ENCODE peak calls at places on chromosomes 1 and 21, in ten cellular contexts. Z, P, W, L, D, O, M, T, U and B are unnamed samples.

GRCh38 chr1:44012941-44013609 is 18.2 kb downstream of the SLC6A9 start:
- DNase-seq in U (no peak), M (no peak), D (no peak), W (no peak), T (no peak), P (no peak), Z (no peak), L (no peak), O (no peak), B (no peak)

GRCh38 chr1:204725821-204726448 is 40.4 kb upstream of the LRRN2 start:
- DNase-seq in W (no peak), M (no peak), T (peak), O (no peak), P (no peak), Z (no peak), U (no peak), D (no peak), L (no peak), B (peak)

GRCh38 chr1:94616503-94616902 is 74.9 kb upstream of the F3 start:
- DNase-seq in M (no peak), O (no peak), U (no peak), L (no peak), Z (no peak), T (peak), P (no peak), D (no peak), W (no peak), B (peak)

GRCh38 chr1:17207540-17207939 is 2.6 kb downstream of the PADI1 start:
- DNase-seq in U (no peak), W (no peak), D (no peak), L (no peak), P (no peak), Z (no peak), T (no peak), M (no peak), O (no peak), B (no peak)

GRCh38 chr1:100298512-100298911 is 32.5 kb downstream of the RTCA start:
- DNase-seq in O (no peak), T (no peak), M (no peak), U (no peak), L (no peak), D (no peak), W (no peak), P (no peak), Z (no peak), B (no peak)

GRCh38 chr21:38921511-38922215 is 115.9 kb downstream of the ETS2 start:
- DNase-seq in D (peak), P (no peak), O (peak), T (no peak), M (no peak), W (peak), Z (no peak), U (no peak), L (no peak), B (peak)

GRCh38 chr1:53076721-53077598 is 14.9 kb downstream of the PODN start:
- DNase-seq in M (no peak), U (no peak), L (no peak), D (no peak), Z (no peak), T (no peak), O (no peak), P (no peak), W (no peak), B (no peak)

GRCh38 chr1:237016626-237017025 is 12.4 kb upstream of the MT1HL1 start:
- DNase-seq in Z (no peak), U (no peak), M (no peak), D (no peak), P (no peak), W (no peak), O (no peak), T (no peak), L (no peak), B (no peak)

GRCh38 chr1:40706626-40707025 is 15.1 kb downstream of the NFYC start:
- DNase-seq in U (no peak), O (no peak), D (no peak), M (no peak), Z (no peak), W (no peak), L (no peak), T (no peak), P (no peak), B (no peak)

GRCh38 chr1:41672641-41673313 is 188.3 kb upstream of the EDN2 start:
- DNase-seq in L (no peak), O (no peak), M (no peak), U (peak), D (no peak), P (peak), Z (no peak), W (peak), T (peak), B (no peak)

GRCh38 chr1:237901284-237901870 is 10.7 kb upstream of the ZP4 start:
- DNase-seq in Z (no peak), M (no peak), T (peak), P (no peak), L (no peak), O (peak), D (no peak), U (no peak), W (no peak), B (peak)

GRCh38 chr1:175511496-175511895 is 231.9 kb downstream of the TNR start:
- DNase-seq in M (no peak), L (no peak), O (no peak), U (no peak), P (no peak), W (no peak), D (no peak), Z (no peak), T (no peak), B (no peak)

GRCh38 chr1:6801998-6802397 is 16.7 kb downstream of the CAMTA1 start:
- DNase-seq in T (peak), D (no peak), U (peak), Z (no peak), L (peak), P (no peak), O (no peak), M (no peak), W (peak), B (peak)

GRCh38 chr1:164591858-164592257 is 32.9 kb downstream of the PBX1 start:
- DNase-seq in W (peak), O (no peak), T (peak), U (peak), M (peak), L (peak), D (no peak), P (no peak), Z (no peak), B (peak)

GRCh38 chr1:237779356-237779755 is 111.4 kb downstream of the ZP4 start:
- DNase-seq in M (no peak), Z (no peak), D (no peak), T (peak), P (no peak), O (no peak), U (no peak), L (no peak), W (no peak), B (no peak)

GRCh38 chr1:230158422-230159291 is 91.6 kb downstream of the GALNT2 start:
- DNase-seq in P (no peak), T (no peak), L (no peak), M (no peak), D (no peak), Z (no peak), O (peak), W (no peak), U (peak), B (peak)

GRCh38 chr21:45458281-45459170 is 53.6 kb downstream of the COL18A1 start:
- DNase-seq in Z (peak), D (no peak), T (no peak), L (no peak), M (no peak), U (no peak), W (no peak), O (no peak), P (no peak), B (no peak)

GRCh38 chr21:39159342-39160063 is 23.7 kb downstream of the PSMG1 start:
- DNase-seq in W (no peak), D (no peak), T (no peak), U (peak), P (peak), L (no peak), M (no peak), Z (no peak), O (no peak), B (no peak)

GRCh38 chr1:200923607-200924006 is 28.9 kb downstream of the INAVA start:
- DNase-seq in P (no peak), U (peak), L (no peak), M (no peak), W (no peak), D (no peak), O (no peak), Z (no peak), T (no peak), B (peak)

GRCh38 chr1:160211010-160211790 is 6.0 kb downstream of the PEA15 start:
- DNase-seq in L (no peak), D (no peak), W (no peak), O (no peak), T (no peak), U (no peak), M (no peak), P (no peak), Z (no peak), B (no peak)

GRCh38 chr1:1283821-1284220 is 3.6 kb downstream of the SCNN1D start:
- DNase-seq in L (no peak), O (no peak), U (no peak), D (no peak), P (no peak), W (no peak), M (no peak), T (peak), Z (peak), B (peak)

GRCh38 chr21:46001821-46002681 is 20.5 kb downstream of the COL6A1 start:
- DNase-seq in U (no peak), Z (peak), D (peak), M (no peak), P (no peak), W (no peak), L (no peak), O (no peak), T (no peak), B (no peak)

GRCh38 chr1:33170351-33171274 is 11.2 kb downstream of the TRIM62 start:
- DNase-seq in U (no peak), P (no peak), T (peak), M (no peak), D (no peak), O (no peak), Z (no peak), W (no peak), L (no peak), B (peak)

GRCh38 chr1:23020731-23021130 is 1.5 kb downstream of the KDM1A start:
- DNase-seq in U (no peak), O (peak), Z (no peak), D (no peak), L (no peak), W (peak), P (no peak), M (no peak), T (peak), B (peak)

GRCh38 chr1:223363057-223363855 is 720 bp downstream of the SUSD4 start:
- DNase-seq in D (no peak), T (no peak), P (no peak), O (no peak), W (peak), L (peak), M (peak), U (peak), Z (peak), B (no peak)

GRCh38 chr1:14598498-14599172 is at the start of gene KAZN:
- DNase-seq in D (no peak), T (no peak), Z (peak), W (peak), P (no peak), U (no peak), O (no peak), L (no peak), M (no peak), B (peak)

DNA sequence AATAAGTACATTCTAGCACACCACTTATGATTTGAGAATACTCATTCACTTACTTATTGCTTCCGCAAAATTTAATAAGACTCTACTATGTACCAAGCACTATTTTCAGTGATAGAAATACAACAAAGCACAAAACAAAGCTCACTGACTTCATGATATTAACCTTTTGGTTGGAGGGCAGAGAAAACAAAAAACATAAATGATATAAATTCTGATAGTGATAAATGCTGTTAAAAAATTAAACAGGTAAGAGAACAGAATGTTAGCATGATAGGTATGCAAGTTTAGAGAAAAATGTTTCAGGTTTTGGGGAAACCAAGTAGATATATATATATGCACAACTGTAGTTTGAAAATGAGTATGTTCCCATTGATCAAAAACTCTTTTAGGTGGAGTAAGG is 1.2 kb downstream of the LRRC40 start:
- DNase-seq in P (no peak), U (no peak), D (no peak), M (no peak), O (no peak), Z (no peak), L (no peak), W (no peak), T (no peak), B (no peak)
- H3K4me3 ChIP-seq in P (peak), U (no peak), D (peak), M (peak), O (no peak), Z (no peak), L (peak), W (peak), T (peak), B (peak)

GRCh38 chr1:97903626-97904025 is 17.2 kb downstream of the DPYD start:
- DNase-seq in U (peak), W (peak), O (no peak), D (no peak), M (peak), L (peak), T (no peak), P (no peak), Z (no peak), B (no peak)

GRCh38 chr1:97902067-97902466 is 18.8 kb downstream of the DPYD start:
- DNase-seq in L (peak), M (no peak), W (no peak), O (no peak), P (no peak), T (no peak), Z (no peak), U (no peak), D (no peak), B (no peak)

GRCh38 chr1:97906567-97907228 is 14.1 kb downstream of the DPYD start:
- DNase-seq in D (peak), L (peak), Z (no peak), U (peak), W (peak), T (peak), O (no peak), P (peak), M (peak), B (peak)

GRCh38 chr1:97905141-97905540 is 15.7 kb downstream of the DPYD start:
- DNase-seq in W (no peak), L (no peak), U (no peak), P (no peak), T (no peak), O (no peak), Z (no peak), D (no peak), M (no peak), B (no peak)

GRCh38 chr1:97904528-97904927 is 16.3 kb downstream of the DPYD start:
- DNase-seq in W (peak), Z (no peak), L (peak), M (no peak), O (no peak), T (peak), U (peak), D (no peak), P (no peak), B (no peak)
- H3K4me3 ChIP-seq in W (no peak), Z (no peak), L (peak), M (no peak), O (no peak), T (no peak), U (no peak), D (no peak), P (no peak), B (no peak)

GRCh38 chr1:235368428-235368827 is 1.2 kb downstream of the TBCE start:
- DNase-seq in T (no peak), L (no peak), M (no peak), W (no peak), O (no peak), Z (no peak), U (no peak), D (no peak), P (no peak), B (no peak)
- H3K4me3 ChIP-seq in T (no peak), L (peak), M (peak), W (peak), O (no peak), Z (no peak), U (peak), D (no peak), P (peak), B (peak)

DNA sequence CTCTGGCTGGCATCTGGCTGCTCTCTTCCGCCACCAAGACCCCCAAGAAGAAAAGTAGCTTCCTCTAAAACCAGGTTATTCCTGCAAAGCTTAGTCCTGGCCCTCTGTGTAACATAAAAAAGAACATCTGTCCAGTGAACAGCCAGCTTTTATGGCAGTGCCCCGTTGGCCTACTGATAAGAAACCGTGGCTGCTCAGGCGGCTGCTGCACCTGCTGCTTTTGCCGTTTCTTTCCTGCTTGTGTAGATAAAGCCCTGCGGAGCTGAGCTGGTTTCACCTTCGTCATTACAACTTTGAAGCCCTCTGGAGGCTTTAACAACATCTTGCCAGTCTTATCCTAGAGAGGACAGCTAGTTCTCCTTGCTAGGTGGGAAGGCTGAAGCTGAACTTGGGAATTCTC is 20.5 kb downstream of the ELAPOR1 start:
- DNase-seq in O (peak), Z (peak), W (no peak), T (no peak), P (no peak), U (no peak), D (no peak), M (no peak), L (no peak), B (no peak)
- H3K4me3 ChIP-seq in O (no peak), Z (no peak), W (no peak), T (no peak), P (no peak), U (no peak), D (no peak), M (no peak), L (no peak), B (no peak)

DNA sequence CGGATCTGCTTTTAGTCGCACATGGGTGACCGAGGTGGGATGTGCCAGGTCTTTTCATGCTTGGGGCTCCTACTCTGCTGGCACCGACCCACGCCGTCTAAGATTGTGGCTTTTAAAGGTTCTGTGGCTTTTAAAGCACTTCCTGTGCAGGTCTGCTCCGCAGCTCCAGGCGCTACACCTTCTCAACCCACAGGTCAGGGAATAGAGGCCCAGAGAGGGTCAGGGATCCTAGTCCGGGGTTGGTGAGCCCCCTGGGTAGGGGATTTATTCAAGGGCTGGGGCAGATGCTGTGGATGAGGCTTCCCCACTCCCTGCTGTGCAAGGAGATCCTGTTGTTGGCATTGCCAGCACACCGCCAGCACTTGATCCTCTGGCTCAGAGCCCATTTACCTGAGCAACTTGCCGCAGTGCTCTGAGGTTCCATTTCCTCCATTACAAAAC is 212.8 kb upstream of the RAB4A start:
- DNase-seq in W (no peak), Z (peak), M (no peak), D (no peak), P (no peak), L (no peak), T (peak), O (peak), U (no peak), B (no peak)
- H3K4me3 ChIP-seq in W (no peak), Z (no peak), M (no peak), D (no peak), P (no peak), L (no peak), T (no peak), O (no peak), U (no peak), B (no peak)

GRCh38 chr1:206658264-206658980 is 23.1 kb downstream of the DYRK3 start:
- DNase-seq in P (no peak), O (no peak), L (no peak), W (peak), M (no peak), Z (peak), U (peak), D (no peak), T (no peak), B (no peak)
- H3K4me3 ChIP-seq in P (no peak), O (no peak), L (no peak), W (no peak), M (no peak), Z (no peak), U (no peak), D (no peak), T (no peak), B (no peak)